ENCODE peak calls at places on chromosomes 7 and 10, in seven cellular contexts. W, B, T, N, Z, H and V are unnamed samples.

GRCh38 chr7:21028186-21028989 is 241.7 kb upstream of the SP8 start:
- DNase-seq in T (no peak), Z (peak; percentile 6), W (no peak), B (peak; percentile 21), H (no peak), N (peak; percentile 67), V (no peak)

GRCh38 chr10:71632200-71632820 is 87.3 kb downstream of the C10orf105 start:
- DNase-seq in T (no peak), W (no peak), Z (no peak), H (no peak), N (no peak), B (no peak), V (no peak)

GRCh38 chr7:92645114-92645497 is 54.9 kb upstream of the FAM133B start:
- DNase-seq in Z (no peak), W (no peak), T (no peak), B (no peak), H (no peak), N (no peak), V (no peak)

GRCh38 chr7:69780377-69780776 is 182.1 kb downstream of the AUTS2 start:
- DNase-seq in N (no peak), W (no peak), B (no peak), Z (no peak), H (no peak), T (no peak), V (no peak)

GRCh38 chr7:131249003-131249402 is 78.7 kb upstream of the MKLN1 start:
- DNase-seq in N (no peak), W (peak; percentile 99), H (peak; percentile 73), B (peak; percentile 98), Z (peak; percentile 74), T (no peak), V (peak; percentile 78)

GRCh38 chr7:106061301-106061979 is 50.7 kb downstream of the SYPL1 start:
- DNase-seq in N (no peak), W (no peak), H (no peak), T (no peak), B (no peak), Z (no peak), V (no peak)

GRCh38 chr10:122020202-122020601 is 31.2 kb downstream of the TACC2 start:
- DNase-seq in H (no peak), Z (no peak), W (no peak), B (no peak), T (no peak), N (no peak), V (no peak)

GRCh38 chr7:149209518-149210269 is 14.3 kb downstream of the ZNF282 start:
- DNase-seq in B (peak; percentile 41), Z (peak; percentile 19), W (peak; percentile 55), T (peak; percentile 37), H (no peak), N (no peak), V (no peak)

GRCh38 chr10:69376662-69377061 is 40.1 kb downstream of the TACR2 start:
- DNase-seq in T (no peak), H (no peak), N (no peak), B (no peak), Z (no peak), W (no peak), V (no peak)

GRCh38 chr7:100603697-100604077 is 1.5 kb downstream of the PCOLCE start:
- DNase-seq in N (no peak), T (no peak), B (peak; percentile 48), W (peak; percentile 23), Z (no peak), H (no peak), V (no peak)

GRCh38 chr7:27209933-27210440 is 10.1 kb upstream of the HOXA13 start:
- DNase-seq in W (no peak), Z (no peak), B (no peak), T (no peak), N (no peak), H (no peak), V (no peak)

GRCh38 chr7:144519900-144520299 is 116.4 kb upstream of the NOBOX start:
- DNase-seq in Z (no peak), W (no peak), H (no peak), T (no peak), N (no peak), B (no peak), V (no peak)

GRCh38 chr7:3067193-3067592 is 23.5 kb upstream of the CARD11 start:
- DNase-seq in Z (no peak), N (no peak), T (no peak), H (no peak), W (no peak), B (no peak), V (no peak)

GRCh38 chr10:103781329-103782061 is 73.9 kb downstream of the SH3PXD2A start:
- DNase-seq in T (no peak), B (peak; percentile 94), Z (no peak), H (no peak), N (peak; percentile 31), W (peak; percentile 99), V (peak; percentile 19)

GRCh38 chr10:17805921-17806577 is 3.1 kb upstream of the MRC1 start:
- DNase-seq in Z (no peak), B (no peak), N (no peak), W (no peak), T (no peak), H (no peak), V (no peak)

GRCh38 chr7:93948106-93948505 is 26.6 kb downstream of the GNG11 start:
- DNase-seq in T (no peak), B (peak; percentile 26), N (no peak), H (no peak), Z (no peak), W (peak; percentile 76), V (no peak)

GRCh38 chr7:128236924-128237586 is 4.0 kb upstream of the LEP start:
- DNase-seq in T (no peak), B (peak; percentile 83), N (no peak), W (peak; percentile 90), Z (no peak), H (no peak), V (no peak)

GRCh38 chr10:91163269-91163708 is 57.2 kb upstream of the PCGF5 start:
- DNase-seq in B (peak; percentile 71), H (peak; percentile 79), W (peak; percentile 62), T (peak; percentile 79), Z (peak; percentile 30), N (peak; percentile 91), V (peak; percentile 86)

GRCh38 chr10:132382231-132382922 is 14.6 kb upstream of the PWWP2B start:
- DNase-seq in Z (no peak), W (no peak), H (no peak), B (no peak), N (peak; percentile 18), T (no peak), V (peak; percentile 18)
- H3K4me1 ChIP-seq in Z (peaks cover under 1% of the 10 kb centered on the region), W (no peaks in the 10 kb centered on the region), H (no peaks in the 10 kb centered on the region), B (no peaks in the 10 kb centered on the region), N (no peaks in the 10 kb centered on the region), T (peaks cover 1% of the 10 kb centered on the region), V (no peaks in the 10 kb centered on the region)

DNA sequence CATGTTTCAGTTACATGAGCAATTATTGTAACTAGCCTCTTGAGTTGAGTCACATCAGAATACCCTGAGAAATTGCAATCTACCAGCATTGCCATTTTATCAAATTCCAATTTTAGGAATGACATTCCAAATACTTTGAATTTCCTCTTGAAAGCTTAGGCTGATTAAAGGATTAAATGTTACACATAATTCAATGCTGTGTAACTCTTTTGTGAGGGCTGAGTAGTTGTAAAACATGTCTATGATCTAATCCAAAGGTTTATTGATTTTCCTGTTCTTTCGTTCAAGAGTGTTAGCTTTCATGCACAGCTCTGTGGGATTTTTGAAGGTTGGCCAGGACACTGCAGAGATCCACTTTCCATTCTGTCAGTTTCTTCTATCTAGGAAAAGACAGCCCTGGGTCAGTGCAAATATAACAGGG is 193.1 kb downstream of the SORCS1 start:
- DNase-seq in T (no peak), H (no peak), B (no peak), N (no peak), W (no peak), Z (no peak), V (no peak)
- H3K27ac ChIP-seq in T (no peak overlapping the region), H (no peak overlapping the region), B (no peak overlapping the region), N (no peak overlapping the region), W (no peak overlapping the region), Z (peak overlapping the region; percentile 61), V (no peak overlapping the region)

DNA sequence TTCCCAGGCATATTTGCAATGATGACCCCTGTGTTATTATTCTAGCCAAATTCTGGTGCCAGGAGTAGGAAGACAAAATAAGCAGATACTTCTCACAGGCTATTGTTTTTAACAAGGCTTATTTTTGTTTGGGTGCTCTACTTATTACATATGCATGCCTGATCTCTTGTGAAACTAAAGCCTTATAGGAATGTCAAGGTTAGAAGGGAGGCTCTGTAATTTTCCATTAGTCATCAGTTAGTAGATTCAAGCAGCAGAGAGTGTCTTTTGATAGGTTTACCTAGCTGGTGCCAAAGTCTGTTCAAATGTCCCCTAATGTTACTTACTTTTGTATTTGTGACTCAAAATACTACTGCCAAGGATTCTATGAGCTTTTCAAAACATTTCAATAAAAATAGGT is 11.7 kb upstream of the TMEM106B start:
- DNase-seq in T (no peak), N (no peak), B (no peak), W (peak; percentile 14), Z (no peak), H (no peak), V (no peak)
- H3K27me3 ChIP-seq in T (no peaks in the 10 kb centered on the region), N (no peaks in the 10 kb centered on the region), B (no peaks in the 10 kb centered on the region), W (no peaks in the 10 kb centered on the region), Z (no peaks in the 10 kb centered on the region), H (no peaks in the 10 kb centered on the region), V (no peaks in the 10 kb centered on the region)

DNA sequence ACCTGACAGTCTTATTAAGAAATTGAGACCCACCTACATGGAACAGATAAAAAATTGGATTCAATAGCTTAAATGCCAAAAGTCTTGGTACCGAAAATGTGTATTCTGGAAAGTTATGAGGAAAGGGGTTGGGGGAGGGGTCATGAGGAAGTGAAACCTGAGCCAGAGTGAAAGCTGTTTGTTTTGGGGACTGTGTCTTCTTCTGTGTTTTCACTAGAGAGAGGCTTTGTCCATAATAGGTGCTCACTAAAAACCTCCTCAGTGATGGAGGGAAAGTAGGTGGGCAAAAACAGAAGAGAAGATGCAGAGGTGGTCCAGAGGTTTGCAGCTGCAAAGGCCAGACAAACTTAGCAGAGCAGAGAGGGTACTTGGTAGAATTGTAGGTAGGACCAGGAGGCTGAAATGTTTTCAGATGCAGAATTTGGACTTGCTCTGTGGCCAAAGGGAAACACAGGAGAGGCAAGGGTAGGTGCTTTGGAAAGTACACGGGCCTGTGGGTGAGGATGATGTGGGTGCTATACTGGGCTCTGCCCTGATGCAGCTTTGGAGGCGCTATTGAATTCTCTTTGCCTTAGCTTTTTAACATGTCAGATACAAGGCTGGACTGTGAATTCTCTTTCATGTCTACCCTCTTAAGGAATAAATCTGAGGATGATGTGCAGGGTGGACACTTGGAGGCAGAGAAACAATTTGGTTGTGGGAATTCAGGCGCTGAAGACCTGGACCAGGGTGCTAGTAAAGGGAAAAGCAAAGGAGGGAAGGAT is 254.6 kb downstream of the PTEN start:
- DNase-seq in H (no peak), W (no peak), Z (peak; percentile 58), N (no peak), T (no peak), B (no peak), V (no peak)
- H3K4me1 ChIP-seq in H (peaks cover 4% of the 10 kb centered on the region), W (peaks cover 17% of the 10 kb centered on the region), Z (peaks cover 27% of the 10 kb centered on the region), N (peaks cover 76% of the 10 kb centered on the region), T (peaks cover 22% of the 10 kb centered on the region), B (peaks cover 11% of the 10 kb centered on the region), V (peaks cover 23% of the 10 kb centered on the region)

GRCh38 chr10:79310911-79311573 is 36.2 kb upstream of the PPIF start:
- DNase-seq in W (no peak), B (no peak), H (peak; percentile 50), Z (peak; percentile 40), T (no peak), N (peak; percentile 73), V (no peak)
- H3K27ac ChIP-seq in W (no peak overlapping the region), B (no peak overlapping the region), H (no peak overlapping the region), Z (peak overlapping the region; percentile 92), T (no peak overlapping the region), N (no peak overlapping the region), V (no peak overlapping the region)

GRCh38 chr7:79217976-79218626 is 235.4 kb downstream of the MAGI2 start:
- DNase-seq in H (no peak), B (no peak), Z (no peak), T (no peak), W (no peak), N (no peak), V (no peak)
- H3K27me3 ChIP-seq in H (no peaks in the 10 kb centered on the region), B (no peaks in the 10 kb centered on the region), Z (no peaks in the 10 kb centered on the region), T (no peaks in the 10 kb centered on the region), W (no peaks in the 10 kb centered on the region), N (no peaks in the 10 kb centered on the region), V (no peaks in the 10 kb centered on the region)